ENCODE peak calls at places on chromosomes 7 and 10, in ten cellular contexts. S is cardiac fibroblast, C is AG10803, E is adrenal gland, G is WTC11, Y is GM13977, A is osteocyte, H is heart right ventricle, O is nephron progenitor cell, P is transverse colon. N is an unnamed sample.

GRCh38 chr10:32256613-32257437 is 90.1 kb downstream of the EPC1 start:
- DNase-seq in S (peak), C (peak), E (peak), G (peak), Y (peak), A (no peak), H (peak), O (peak), P (peak), N (peak)

GRCh38 chr10:102509387-102509786 is 5.6 kb downstream of the SUFU start:
- DNase-seq in S (peak), C (peak), E (no peak), G (no peak), Y (no peak), A (no peak), H (no peak), O (no peak), P (no peak), N (no peak)

GRCh38 chr10:70035531-70035930 is 17.1 kb upstream of the MACROH2A2 start:
- DNase-seq in S (no peak), C (no peak), E (no peak), G (no peak), Y (no peak), A (no peak), H (no peak), O (no peak), P (no peak), N (no peak)

GRCh38 chr10:31757831-31758230 is 170.8 kb downstream of the ARHGAP12 start:
- DNase-seq in S (no peak), C (peak), E (no peak), G (no peak), Y (no peak), A (no peak), H (no peak), O (no peak), P (no peak), N (no peak)

GRCh38 chr7:114048386-114049235 is 129.8 kb upstream of the PPP1R3A start:
- DNase-seq in S (peak), C (peak), E (no peak), G (no peak), Y (no peak), A (no peak), H (no peak), O (no peak), P (no peak), N (no peak)

GRCh38 chr10:65570143-65571010 is 1355.5 kb upstream of the LRRTM3 start:
- DNase-seq in S (peak), C (peak), E (peak), G (peak), Y (no peak), A (no peak), H (peak), O (peak), P (peak), N (peak)

GRCh38 chr7:18474944-18475343 is 20.6 kb upstream of the HDAC9 start:
- DNase-seq in S (no peak), C (no peak), E (no peak), G (no peak), Y (no peak), A (no peak), H (no peak), O (no peak), P (no peak), N (no peak)

GRCh38 chr7:102432476-102433318 is 678 bp upstream of the ORAI2 start:
- DNase-seq in S (no peak), C (no peak), E (no peak), G (no peak), Y (peak), A (no peak), H (no peak), O (peak), P (peak), N (no peak)

GRCh38 chr7:80082214-80082613 is 52.4 kb upstream of the GNAI1 start:
- DNase-seq in S (no peak), C (no peak), E (no peak), G (no peak), Y (no peak), A (no peak), H (no peak), O (no peak), P (no peak), N (no peak)

GRCh38 chr10:112461029-112461887 is 14.2 kb downstream of the VTI1A start:
- DNase-seq in S (peak), C (peak), E (no peak), G (no peak), Y (no peak), A (no peak), H (no peak), O (no peak), P (no peak), N (no peak)

GRCh38 chr10:10462116-10462515 is 555.6 kb upstream of the CELF2 start:
- DNase-seq in S (no peak), C (no peak), E (no peak), G (no peak), Y (no peak), A (no peak), H (no peak), O (no peak), P (no peak), N (no peak)

GRCh38 chr10:131438665-131439064 is 127.1 kb upstream of the TCERG1L start:
- DNase-seq in S (no peak), C (no peak), E (no peak), G (no peak), Y (no peak), A (no peak), H (no peak), O (no peak), P (no peak), N (no peak)

GRCh38 chr7:33853361-33854062 is 51.8 kb upstream of the BMPER start:
- DNase-seq in S (peak), C (peak), E (no peak), G (no peak), Y (no peak), A (no peak), H (no peak), O (no peak), P (no peak), N (no peak)

GRCh38 chr10:71963756-71964668 is at the start of gene CHST3:
- DNase-seq in S (peak), C (peak), E (peak), G (peak), Y (peak), A (peak), H (peak), O (peak), P (peak), N (peak)

GRCh38 chr7:136061433-136061832 is 84.3 kb upstream of the MTPN start:
- DNase-seq in S (no peak), C (no peak), E (no peak), G (no peak), Y (no peak), A (no peak), H (no peak), O (no peak), P (no peak), N (no peak)

GRCh38 chr10:132696204-132696603 is 89.7 kb downstream of the NKX6-2 start:
- DNase-seq in S (no peak), C (no peak), E (no peak), G (no peak), Y (no peak), A (no peak), H (no peak), O (no peak), P (no peak), N (no peak)

GRCh38 chr7:47720141-47720906 is 138.4 kb upstream of the TNS3 start:
- DNase-seq in S (peak), C (peak), E (no peak), G (no peak), Y (peak), A (peak), H (peak), O (no peak), P (peak), N (no peak)

GRCh38 chr10:28312572-28312971 is 9.7 kb upstream of the MPP7 start:
- DNase-seq in S (no peak), C (no peak), E (no peak), G (no peak), Y (no peak), A (peak), H (no peak), O (no peak), P (no peak), N (no peak)

GRCh38 chr7:87628780-87629569 is 777 bp downstream of the RUNDC3B start:
- DNase-seq in S (peak), C (no peak), E (peak), G (peak), Y (peak), A (no peak), H (peak), O (peak), P (peak), N (peak)

GRCh38 chr10:24929904-24930303 is 22.5 kb downstream of the PRTFDC1 start:
- DNase-seq in S (no peak), C (no peak), E (no peak), G (no peak), Y (no peak), A (no peak), H (no peak), O (no peak), P (no peak), N (no peak)

GRCh38 chr10:104622598-104623209 is 18.4 kb upstream of the SORCS3 start:
- DNase-seq in S (no peak), C (no peak), E (no peak), G (peak), Y (no peak), A (no peak), H (no peak), O (peak), P (no peak), N (no peak)

GRCh38 chr10:72088879-72089585 is 681 bp upstream of the SPOCK2 start:
- DNase-seq in S (peak), C (peak), E (no peak), G (peak), Y (peak), A (no peak), H (no peak), O (peak), P (no peak), N (no peak)

GRCh38 chr7:106283831-106284515 is 810 bp downstream of the NAMPT start:
- DNase-seq in S (peak), C (peak), E (peak), G (no peak), Y (peak), A (no peak), H (peak), O (peak), P (peak), N (peak)

GRCh38 chr7:17558135-17558534 is 259.7 kb downstream of the AHR start:
- DNase-seq in S (no peak), C (no peak), E (no peak), G (no peak), Y (no peak), A (no peak), H (no peak), O (no peak), P (no peak), N (no peak)

GRCh38 chr10:80253266-80253962 is 36.0 kb downstream of the MAT1A start:
- DNase-seq in S (no peak), C (peak), E (no peak), G (no peak), Y (no peak), A (no peak), H (no peak), O (no peak), P (no peak), N (no peak)

GRCh38 chr10:60257767-60258428 is 131.8 kb downstream of the ANK3 start:
- DNase-seq in S (no peak), C (no peak), E (no peak), G (no peak), Y (no peak), A (no peak), H (no peak), O (peak), P (no peak), N (no peak)

GRCh38 chr10:67603086-67603485 is 92.9 kb downstream of the CTNNA3 start:
- DNase-seq in S (peak), C (no peak), E (no peak), G (no peak), Y (no peak), A (no peak), H (no peak), O (no peak), P (no peak), N (no peak)

GRCh38 chr7:39154815-39155214 is 177.1 kb downstream of the POU6F2 start:
- DNase-seq in S (no peak), C (no peak), E (no peak), G (no peak), Y (no peak), A (no peak), H (no peak), O (no peak), P (no peak), N (no peak)

GRCh38 chr10:51629969-51630617 is 69.3 kb downstream of the CSTF2T start:
- DNase-seq in S (peak), C (peak), E (peak), G (no peak), Y (no peak), A (no peak), H (peak), O (no peak), P (no peak), N (no peak)

GRCh38 chr10:28302012-28302667 is 724 bp downstream of the MPP7 start:
- DNase-seq in S (peak), C (no peak), E (no peak), G (peak), Y (no peak), A (peak), H (peak), O (peak), P (peak), N (no peak)

GRCh38 chr10:125607689-125608290 is 75.2 kb downstream of the TEX36 start:
- DNase-seq in S (no peak), C (no peak), E (no peak), G (no peak), Y (no peak), A (peak), H (no peak), O (no peak), P (no peak), N (no peak)

GRCh38 chr7:8197994-8198698 is 63.8 kb downstream of the ICA1 start:
- DNase-seq in S (no peak), C (no peak), E (no peak), G (no peak), Y (no peak), A (no peak), H (no peak), O (no peak), P (no peak), N (no peak)

DNA sequence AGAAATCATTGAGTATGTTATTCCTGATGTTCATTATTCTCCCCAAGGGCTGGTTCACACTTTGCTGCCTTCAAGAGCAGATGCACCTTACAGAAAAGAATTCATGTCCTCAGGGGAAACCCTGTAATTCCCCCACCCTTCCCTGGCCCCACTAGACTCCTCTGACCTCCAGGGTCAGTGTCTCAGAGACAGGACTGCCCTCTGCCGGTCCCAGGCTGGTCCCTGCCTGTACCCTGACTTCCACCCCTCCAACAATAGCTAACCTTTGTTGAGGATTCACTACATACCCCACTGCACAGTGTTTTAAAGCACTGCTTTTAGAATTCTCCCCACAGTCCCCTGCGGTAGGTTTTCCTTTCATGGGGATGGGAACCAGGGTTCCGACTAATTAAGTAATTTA is 4.4 kb upstream of the SEPHS1 start:
- DNase-seq in S (no peak), C (no peak), E (no peak), G (peak), Y (peak), A (no peak), H (no peak), O (no peak), P (no peak), N (no peak)
- TF ChIP-seq CTCF in S (no peak), C (peak), E (no peak), G (peak), Y (peak), A (no peak), H (no peak), O (no peak), P (no peak), N (peak)

DNA sequence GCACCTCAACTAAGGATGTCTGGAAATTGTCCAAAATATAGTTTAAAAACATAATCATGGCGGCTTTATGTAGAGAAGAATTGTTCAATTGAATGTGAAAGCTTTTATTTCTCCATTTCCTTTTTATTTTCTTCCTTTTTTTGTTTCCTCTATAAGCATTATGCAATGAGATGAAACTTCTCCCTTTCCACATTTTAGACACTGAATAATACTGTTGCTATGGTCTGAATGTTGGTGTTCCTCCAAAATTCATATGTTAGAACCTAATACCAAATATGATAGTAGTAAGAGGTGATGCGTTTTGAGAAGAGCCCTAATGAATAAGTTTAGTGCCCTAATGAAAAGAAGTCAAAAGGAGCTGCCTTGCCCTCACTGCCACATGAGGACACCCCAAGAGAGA is 175.0 kb downstream of the RNLS start:
- DNase-seq in S (no peak), C (peak), E (no peak), G (no peak), Y (no peak), A (no peak), H (no peak), O (no peak), P (no peak), N (no peak)
- TF ChIP-seq CTCF in S (no peak), C (no peak), E (no peak), G (no peak), Y (no peak), A (no peak), H (no peak), O (no peak), P (no peak), N (no peak)

GRCh38 chr10:43202224-43202656 is 64.0 kb downstream of the CSGALNACT2 start:
- DNase-seq in S (no peak), C (peak), E (no peak), G (peak), Y (peak), A (no peak), H (no peak), O (peak), P (peak), N (peak)
- TF ChIP-seq CTCF in S (peak), C (peak), E (no peak), G (peak), Y (peak), A (peak), H (peak), O (peak), P (peak), N (peak)

GRCh38 chr10:78814430-78814806 is 254.3 kb upstream of the ZMIZ1 start:
- DNase-seq in S (no peak), C (no peak), E (no peak), G (no peak), Y (no peak), A (no peak), H (no peak), O (no peak), P (no peak), N (no peak)
- TF ChIP-seq CTCF in S (no peak), C (no peak), E (no peak), G (no peak), Y (no peak), A (no peak), H (no peak), O (no peak), P (no peak), N (no peak)

GRCh38 chr7:6438427-6438826 is 9.3 kb downstream of the DAGLB start:
- DNase-seq in S (peak), C (no peak), E (no peak), G (no peak), Y (no peak), A (no peak), H (peak), O (no peak), P (no peak), N (no peak)

GRCh38 chr7:6437251-6437650 is 10.5 kb downstream of the DAGLB start:
- DNase-seq in S (no peak), C (no peak), E (no peak), G (no peak), Y (no peak), A (no peak), H (no peak), O (no peak), P (no peak), N (no peak)

GRCh38 chr7:6433814-6434630 is 13.7 kb downstream of the DAGLB start:
- DNase-seq in S (no peak), C (no peak), E (no peak), G (no peak), Y (no peak), A (no peak), H (no peak), O (no peak), P (no peak), N (no peak)

GRCh38 chr7:6436385-6436685 is 11.4 kb downstream of the DAGLB start:
- DNase-seq in S (no peak), C (no peak), E (no peak), G (no peak), Y (peak), A (no peak), H (peak), O (no peak), P (no peak), N (no peak)

GRCh38 chr7:6435486-6436384 is 12.0 kb downstream of the DAGLB start:
- DNase-seq in S (peak), C (peak), E (peak), G (peak), Y (peak), A (peak), H (peak), O (peak), P (peak), N (peak)
- TF ChIP-seq CTCF in S (peak), C (peak), E (peak), G (peak), Y (peak), A (peak), H (peak), O (peak), P (peak), N (peak)

GRCh38 chr7:68224041-68224534 is 1227.5 kb downstream of the TYW1 start:
- DNase-seq in S (no peak), C (no peak), E (no peak), G (no peak), Y (no peak), A (no peak), H (no peak), O (no peak), P (no peak), N (peak)
- TF ChIP-seq CTCF in S (no peak), C (no peak), E (no peak), G (no peak), Y (no peak), A (no peak), H (no peak), O (no peak), P (no peak), N (no peak)

DNA sequence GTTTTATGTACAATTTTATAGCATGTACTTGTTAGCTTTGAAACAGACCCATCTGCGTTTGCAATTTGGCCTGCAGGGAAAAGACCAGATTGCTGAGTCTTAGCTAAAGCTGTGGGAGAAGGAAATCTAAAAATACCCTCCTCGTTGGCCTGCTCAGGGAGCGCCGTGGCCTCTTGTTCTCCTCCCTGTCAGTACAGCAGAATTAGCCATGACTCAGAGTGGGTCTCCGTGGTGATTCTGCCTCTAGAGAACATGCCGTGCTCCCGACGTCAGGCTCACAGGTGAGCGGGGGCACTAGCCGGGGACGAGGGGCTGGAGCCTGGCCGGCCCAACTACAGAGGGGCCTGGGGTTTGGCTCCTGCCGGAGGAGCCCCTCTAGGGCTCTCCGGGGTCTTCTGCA is 98.8 kb downstream of the LHPP start:
- DNase-seq in S (peak), C (peak), E (peak), G (no peak), Y (no peak), A (no peak), H (peak), O (no peak), P (peak), N (no peak)
- TF ChIP-seq CTCF in S (no peak), C (no peak), E (no peak), G (no peak), Y (no peak), A (no peak), H (no peak), O (no peak), P (no peak), N (no peak)